ENCODE peak calls at places on chromosome 18, in seven cellular contexts. S is choroid plexus epithelial cell, G is endothelial cell of umbilical vein, R is pancreas, T is breast epithelium, L is adipocyte, D is upper lobe of left lung. Y is an unnamed sample.

GRCh38 chr18:9735238-9735637 is 27.1 kb downstream of the RAB31 start:
- DNase-seq in S (no peak), G (no peak), R (no peak), T (no peak), L (no peak), D (peak), Y (no peak)

GRCh38 chr18:33749831-33750230 is 171.8 kb downstream of the ASXL3 start:
- DNase-seq in S (no peak), G (no peak), R (no peak), T (no peak), L (no peak), D (no peak), Y (no peak)

GRCh38 chr18:54607213-54607934 is 16.3 kb downstream of the DYNAP start:
- DNase-seq in S (peak), G (peak), R (peak), T (peak), L (peak), D (no peak), Y (peak)

GRCh38 chr18:48938827-48939367 is 11.9 kb downstream of the SMAD7 start:
- DNase-seq in S (no peak), G (peak), R (no peak), T (no peak), L (no peak), D (no peak), Y (peak)

GRCh38 chr18:76908277-76908676 is 85.9 kb downstream of the ZNF236 start:
- DNase-seq in S (no peak), G (no peak), R (no peak), T (no peak), L (no peak), D (no peak), Y (no peak)

GRCh38 chr18:45672637-45673036 is 51.3 kb upstream of the SLC14A1 start:
- DNase-seq in S (no peak), G (no peak), R (no peak), T (no peak), L (no peak), D (no peak), Y (no peak)

GRCh38 chr18:54948350-54948837 is 10.9 kb downstream of the CCDC68 start:
- DNase-seq in S (no peak), G (no peak), R (no peak), T (no peak), L (no peak), D (no peak), Y (no peak)

GRCh38 chr18:42182728-42183700 is 228.0 kb downstream of the PIK3C3 start:
- DNase-seq in S (no peak), G (no peak), R (no peak), T (no peak), L (peak), D (no peak), Y (peak)

GRCh38 chr18:73535189-73535588 is 612.4 kb downstream of the FBXO15 start:
- DNase-seq in S (no peak), G (no peak), R (no peak), T (no peak), L (no peak), D (no peak), Y (no peak)

GRCh38 chr18:48834421-48835011 is 116.2 kb downstream of the SMAD7 start:
- DNase-seq in S (peak), G (peak), R (no peak), T (peak), L (peak), D (peak), Y (peak)

GRCh38 chr18:76687271-76688006 is 134.9 kb upstream of the ZNF236 start:
- DNase-seq in S (peak), G (no peak), R (no peak), T (no peak), L (no peak), D (no peak), Y (peak)

GRCh38 chr18:41858761-41859555 is 96.1 kb upstream of the PIK3C3 start:
- DNase-seq in S (peak), G (no peak), R (no peak), T (no peak), L (peak), D (no peak), Y (no peak)

GRCh38 chr18:74951165-74951760 is 257.7 kb downstream of the PTGR3 start:
- DNase-seq in S (peak), G (peak), R (peak), T (peak), L (peak), D (peak), Y (peak)

GRCh38 chr18:46622999-46623398 is 34.0 kb downstream of the LOXHD1 start:
- DNase-seq in S (peak), G (no peak), R (no peak), T (no peak), L (peak), D (no peak), Y (peak)

GRCh38 chr18:31171159-31171839 is 8.6 kb upstream of the DSC1 start:
- DNase-seq in S (no peak), G (no peak), R (no peak), T (no peak), L (no peak), D (no peak), Y (no peak)

GRCh38 chr18:73461780-73462059 is 593.9 kb upstream of the NETO1 start:
- DNase-seq in S (peak), G (no peak), R (no peak), T (no peak), L (no peak), D (no peak), Y (peak)

GRCh38 chr18:4068552-4069158 is 386.5 kb downstream of the DLGAP1 start:
- DNase-seq in S (peak), G (peak), R (no peak), T (no peak), L (peak), D (no peak), Y (peak)

GRCh38 chr18:23498877-23499570 is 4.3 kb upstream of the RMC1 start:
- DNase-seq in S (peak), G (peak), R (peak), T (peak), L (peak), D (peak), Y (peak)

GRCh38 chr18:30766053-30766452 is 276.5 kb downstream of the DSC3 start:
- DNase-seq in S (no peak), G (no peak), R (no peak), T (no peak), L (no peak), D (no peak), Y (no peak)

GRCh38 chr18:8400193-8400752 is 209.0 kb upstream of the RAB12 start:
- DNase-seq in S (no peak), G (no peak), R (no peak), T (no peak), L (no peak), D (no peak), Y (no peak)

GRCh38 chr18:55811964-55812363 is 224.0 kb upstream of the TCF4 start:
- DNase-seq in S (no peak), G (peak), R (no peak), T (no peak), L (no peak), D (no peak), Y (no peak)

GRCh38 chr18:34122724-34123334 is 101.9 kb downstream of the NOL4 start:
- DNase-seq in S (peak), G (peak), R (no peak), T (no peak), L (peak), D (no peak), Y (peak)

GRCh38 chr18:70335892-70336726 is 47.3 kb downstream of the SOCS6 start:
- DNase-seq in S (no peak), G (no peak), R (no peak), T (no peak), L (no peak), D (no peak), Y (peak)

GRCh38 chr18:78407456-78407823 is 572.2 kb upstream of the SALL3 start:
- DNase-seq in S (no peak), G (no peak), R (no peak), T (no peak), L (no peak), D (peak), Y (no peak)

GRCh38 chr18:53219853-53220252 is 879.9 kb downstream of the DCC start:
- DNase-seq in S (no peak), G (no peak), R (no peak), T (no peak), L (no peak), D (no peak), Y (no peak)

GRCh38 chr18:47284691-47285370 is 33.4 kb upstream of the SKOR2 start:
- DNase-seq in S (no peak), G (no peak), R (no peak), T (no peak), L (no peak), D (no peak), Y (no peak)

GRCh38 chr18:9137168-9138066 is 836 bp downstream of the ANKRD12 start:
- DNase-seq in S (peak), G (peak), R (peak), T (peak), L (peak), D (peak), Y (peak)

GRCh38 chr18:10140461-10140911 is 226.7 kb downstream of the VAPA start:
- DNase-seq in S (no peak), G (no peak), R (no peak), T (no peak), L (peak), D (peak), Y (peak)

GRCh38 chr18:11992096-11992785 is 10.9 kb downstream of the IMPA2 start:
- DNase-seq in S (no peak), G (no peak), R (no peak), T (no peak), L (no peak), D (no peak), Y (no peak)

GRCh38 chr18:35495821-35496368 is 1.9 kb downstream of the INO80C start:
- DNase-seq in S (peak), G (no peak), R (no peak), T (no peak), L (peak), D (no peak), Y (peak)

GRCh38 chr18:35494281-35494825 is 3.4 kb downstream of the INO80C start:
- DNase-seq in S (no peak), G (no peak), R (no peak), T (no peak), L (no peak), D (no peak), Y (no peak)

GRCh38 chr18:35489913-35490490 is 7.8 kb downstream of the INO80C start:
- DNase-seq in S (no peak), G (peak), R (no peak), T (no peak), L (no peak), D (no peak), Y (no peak)

GRCh38 chr18:35490894-35491688 is 6.7 kb downstream of the INO80C start:
- DNase-seq in S (peak), G (no peak), R (no peak), T (no peak), L (no peak), D (no peak), Y (no peak)

GRCh38 chr18:35491689-35492077 is 6.1 kb downstream of the INO80C start:
- DNase-seq in S (peak), G (peak), R (no peak), T (no peak), L (no peak), D (no peak), Y (no peak)
- H3K4me3 ChIP-seq in S (no peak), G (no peak), R (no peak), T (no peak), L (no peak), D (no peak), Y (no peak)

GRCh38 chr18:58254873-58255511 is 211.0 kb downstream of the NEDD4L start:
- DNase-seq in S (peak), G (no peak), R (peak), T (no peak), L (no peak), D (no peak), Y (no peak)
- H3K4me3 ChIP-seq in S (no peak), G (no peak), R (no peak), T (no peak), L (no peak), D (no peak), Y (no peak)

DNA sequence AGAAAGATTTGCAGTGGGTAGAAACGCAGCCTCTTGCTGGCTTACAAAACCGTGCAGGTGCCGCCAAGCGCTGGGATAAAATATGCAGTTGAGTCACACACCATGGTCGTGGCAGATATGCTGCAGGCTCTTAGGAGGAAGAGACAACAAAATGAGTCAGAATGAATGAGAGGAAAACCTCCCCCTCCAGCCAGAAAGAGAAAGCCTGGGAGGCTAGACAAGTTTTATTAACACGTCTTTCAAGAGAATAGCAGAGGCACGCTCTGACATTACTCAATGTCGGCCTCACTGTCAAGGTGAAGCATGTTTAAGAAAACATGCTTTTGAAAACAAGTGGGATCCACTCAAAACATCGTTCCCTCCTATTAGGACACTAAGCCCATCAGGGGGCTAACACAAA is 37.1 kb upstream of the ZCCHC2 start:
- DNase-seq in S (peak), G (peak), R (no peak), T (peak), L (peak), D (peak), Y (peak)
- H3K4me3 ChIP-seq in S (no peak), G (no peak), R (no peak), T (peak), L (no peak), D (no peak), Y (peak)

GRCh38 chr18:7177131-7177744 is 53.7 kb upstream of the LRRC30 start:
- DNase-seq in S (peak), G (peak), R (no peak), T (peak), L (peak), D (peak), Y (peak)
- H3K4me3 ChIP-seq in S (no peak), G (no peak), R (no peak), T (no peak), L (no peak), D (no peak), Y (no peak)

GRCh38 chr18:2430191-2430590 is 141.1 kb downstream of the METTL4 start:
- DNase-seq in S (no peak), G (no peak), R (no peak), T (no peak), L (no peak), D (no peak), Y (no peak)
- H3K4me3 ChIP-seq in S (no peak), G (no peak), R (no peak), T (no peak), L (no peak), D (no peak), Y (no peak)

DNA sequence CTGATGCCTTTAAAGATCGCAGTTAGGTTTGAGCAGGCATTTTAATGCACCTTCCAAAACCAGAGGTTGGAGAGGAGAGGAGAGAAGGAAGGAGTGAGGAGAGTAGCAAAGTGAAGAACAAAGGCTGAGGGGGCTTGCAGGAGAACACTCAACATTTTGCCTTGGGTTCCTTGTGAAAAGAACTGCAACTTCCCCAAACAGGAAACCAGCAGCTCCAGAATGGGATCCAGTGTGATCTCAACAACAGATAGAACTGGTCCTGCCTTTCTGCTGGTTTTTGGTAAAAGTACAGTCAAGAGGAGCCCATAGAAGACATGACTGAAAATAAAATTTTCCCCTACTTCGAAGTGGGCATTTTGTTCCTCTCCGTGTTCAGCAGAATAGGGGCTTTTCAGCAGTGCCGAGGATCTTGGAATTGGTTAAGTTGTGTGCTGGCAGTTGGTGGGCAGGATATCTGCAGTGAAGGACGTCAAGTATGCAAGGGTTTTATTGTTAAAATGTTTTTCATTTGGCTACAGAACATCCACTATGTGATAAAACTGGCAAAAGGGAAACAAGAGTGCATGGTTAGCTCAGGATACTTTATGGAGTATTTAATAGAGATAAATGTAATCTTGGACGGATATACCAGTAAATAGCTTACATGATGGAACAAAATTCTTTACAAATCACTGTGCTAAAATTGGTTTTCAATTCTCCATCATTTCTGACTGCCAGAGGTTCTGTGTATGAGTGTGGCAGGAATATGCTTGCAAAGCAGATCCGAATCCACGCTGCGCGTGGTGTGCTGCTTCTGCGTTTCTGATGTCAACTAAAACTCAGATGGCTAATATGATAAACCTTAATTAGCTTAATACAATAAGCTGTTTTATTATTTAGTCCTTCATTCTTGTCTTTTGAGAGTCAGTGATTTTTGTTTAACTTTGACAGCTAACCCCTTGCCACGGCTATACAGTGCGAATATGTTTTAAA is 1.9 kb downstream of the ZNF532 start:
- DNase-seq in S (no peak), G (peak), R (no peak), T (no peak), L (peak), D (no peak), Y (no peak)
- H3K4me3 ChIP-seq in S (no peak), G (no peak), R (no peak), T (peak), L (no peak), D (peak), Y (peak)

GRCh38 chr18:68314403-68314802 is 400.5 kb downstream of the TMX3 start:
- DNase-seq in S (peak), G (no peak), R (no peak), T (no peak), L (peak), D (no peak), Y (peak)

GRCh38 chr18:68316636-68317035 is 398.3 kb downstream of the TMX3 start:
- DNase-seq in S (peak), G (peak), R (no peak), T (no peak), L (peak), D (no peak), Y (peak)
- H3K4me3 ChIP-seq in S (peak), G (no peak), R (no peak), T (peak), L (peak), D (no peak), Y (peak)